ENCODE peak calls at places on chromosomes 6 and 20, in eight cellular contexts. Y is foreskin fibroblast, T is AG10803, O is glutamatergic neuron, E is sigmoid colon, Z is MCF 10A, X is heart left ventricle, S is cardiac fibroblast. H is an unnamed sample.

GRCh38 chr6:143061597-143062385 is 1.1 kb downstream of the AIG1 start:
- DNase-seq in X (no peak), E (no peak), O (no peak), Y (no peak), T (no peak), S (peak), Z (peak), H (no peak)

GRCh38 chr6:125066964-125067363 is 86.6 kb upstream of the TPD52L1 start:
- DNase-seq in S (peak), O (no peak), Z (peak), X (no peak), T (peak), E (no peak), Y (peak), H (no peak)

GRCh38 chr6:7270320-7271204 is 42.4 kb downstream of the SSR1 start:
- DNase-seq in T (no peak), O (no peak), Z (no peak), S (no peak), X (no peak), Y (no peak), E (no peak), H (no peak)

GRCh38 chr6:163338671-163339405 is 75.7 kb upstream of the QKI start:
- DNase-seq in E (no peak), Z (no peak), O (no peak), S (peak), X (peak), Y (peak), T (peak), H (no peak)

GRCh38 chr6:91135406-91135805 is 548.5 kb upstream of the MAP3K7 start:
- DNase-seq in S (no peak), E (no peak), O (no peak), T (no peak), Y (no peak), Z (no peak), X (no peak), H (no peak)

GRCh38 chr6:31204751-31205145 is 34.3 kb upstream of the POU5F1 start:
- DNase-seq in S (peak), Z (no peak), E (no peak), X (no peak), Y (peak), O (no peak), T (peak), H (no peak)

GRCh38 chr20:48787861-48788375 is 39.9 kb downstream of the PREX1 start:
- DNase-seq in T (peak), Z (peak), X (no peak), S (peak), O (no peak), Y (peak), E (peak), H (no peak)

GRCh38 chr6:2729921-2730320 is 20.8 kb downstream of the MYLK4 start:
- DNase-seq in O (no peak), Y (no peak), E (no peak), Z (no peak), S (no peak), T (no peak), X (no peak), H (no peak)

GRCh38 chr6:136846046-136846445 is 23.7 kb downstream of the PEX7 start:
- DNase-seq in T (peak), Y (peak), Z (peak), O (no peak), E (no peak), S (peak), X (peak), H (no peak)

GRCh38 chr6:235763-236360 is 56.4 kb upstream of the DUSP22 start:
- DNase-seq in Y (no peak), Z (peak), T (peak), X (no peak), S (peak), E (no peak), O (no peak), H (no peak)

GRCh38 chr20:46438156-46438750 is 31.8 kb upstream of the ELMO2 start:
- DNase-seq in E (no peak), S (peak), Z (peak), O (no peak), T (peak), X (no peak), Y (peak), H (no peak)

GRCh38 chr6:7445076-7445475 is 55.5 kb downstream of the RIOK1 start:
- DNase-seq in E (no peak), Y (no peak), X (no peak), S (peak), Z (no peak), T (peak), O (no peak), H (no peak)

GRCh38 chr20:3174442-3175263 is 1.3 kb upstream of the LZTS3 start:
- DNase-seq in T (peak), Y (no peak), E (no peak), X (no peak), O (no peak), S (peak), Z (peak), H (no peak)

GRCh38 chr6:125262026-125263013 is 39.4 kb downstream of the HDDC2 start:
- DNase-seq in S (peak), T (peak), E (no peak), Y (peak), O (peak), X (no peak), Z (no peak), H (no peak)

GRCh38 chr6:154478021-154478651 is 32.3 kb downstream of the CNKSR3 start:
- DNase-seq in Y (no peak), S (no peak), Z (no peak), X (no peak), T (no peak), E (peak), O (no peak), H (no peak)

GRCh38 chr6:147949981-147950622 is 392.5 kb upstream of the SASH1 start:
- DNase-seq in Y (peak), O (no peak), T (no peak), S (peak), X (no peak), Z (peak), E (no peak), H (no peak)

GRCh38 chr6:66307490-66307889 is 600.5 kb upstream of the EYS start:
- DNase-seq in Y (no peak), T (no peak), E (no peak), S (no peak), Z (peak), X (no peak), O (no peak), H (no peak)

GRCh38 chr6:31687860-31688693 is 7.2 kb upstream of the LY6G5C start:
- DNase-seq in T (no peak), S (no peak), X (no peak), Z (no peak), E (no peak), Y (no peak), O (no peak), H (no peak)

GRCh38 chr6:110329348-110329728 is 28.8 kb downstream of the METTL24 start:
- DNase-seq in E (peak), Z (no peak), T (peak), S (no peak), X (no peak), O (no peak), Y (no peak), H (no peak)

GRCh38 chr6:25351485-25351884 is 72.3 kb downstream of the CARMIL1 start:
- DNase-seq in O (no peak), E (no peak), S (no peak), T (no peak), Y (no peak), Z (no peak), X (no peak), H (no peak)

GRCh38 chr6:155580904-155581303 is 125.3 kb upstream of the NOX3 start:
- DNase-seq in Y (no peak), T (no peak), X (no peak), O (no peak), Z (no peak), E (no peak), S (no peak), H (no peak)

GRCh38 chr6:75368151-75368779 is 83.7 kb upstream of the TMEM30A start:
- DNase-seq in O (no peak), T (no peak), E (peak), X (peak), S (peak), Y (no peak), Z (peak), H (no peak)

GRCh38 chr20:62822239-62822787 is 5.5 kb downstream of the COL9A3 start:
- DNase-seq in Y (no peak), Z (no peak), S (no peak), X (no peak), E (no peak), T (no peak), O (no peak), H (no peak)

GRCh38 chr20:62823688-62824475 is 7.0 kb downstream of the COL9A3 start:
- DNase-seq in O (no peak), Y (no peak), Z (no peak), S (no peak), E (no peak), T (no peak), X (no peak), H (no peak)

GRCh38 chr20:62824476-62825287 is 7.8 kb downstream of the COL9A3 start:
- DNase-seq in O (peak), Z (no peak), X (peak), T (no peak), E (peak), Y (no peak), S (no peak), H (no peak)

GRCh38 chr20:62821726-62822210 is 4.9 kb downstream of the COL9A3 start:
- DNase-seq in S (no peak), Y (no peak), Z (no peak), T (no peak), E (no peak), X (no peak), O (no peak), H (peak)

GRCh38 chr20:62822788-62823651 is 6.2 kb downstream of the COL9A3 start:
- DNase-seq in T (no peak), E (no peak), Z (peak), Y (no peak), S (peak), O (peak), X (no peak), H (no peak)
- TF ChIP-seq CTCF in T (peak), E (peak), Z (peak), Y (peak), S (peak), O (peak), X (no peak), H (peak)

GRCh38 chr6:145508107-145508506 is 227.2 kb downstream of the EPM2A start:
- DNase-seq in O (no peak), Z (peak), E (no peak), X (no peak), T (no peak), S (peak), Y (no peak), H (no peak)
- TF ChIP-seq CTCF in O (no peak), Z (peak), E (no peak), X (no peak), T (no peak), S (no peak), Y (no peak), H (peak)

GRCh38 chr20:36319356-36320260 is 13.5 kb downstream of the DLGAP4 start:
- DNase-seq in Z (no peak), S (peak), E (no peak), Y (no peak), X (no peak), T (no peak), O (no peak), H (peak)
- TF ChIP-seq CTCF in Z (no peak), S (no peak), E (no peak), Y (no peak), X (no peak), T (no peak), O (no peak), H (no peak)

GRCh38 chr20:10171864-10172751 is 46.5 kb upstream of the SNAP25 start:
- DNase-seq in O (peak), Z (peak), S (peak), E (peak), X (no peak), T (peak), Y (peak), H (peak)
- TF ChIP-seq CTCF in O (no peak), Z (no peak), S (no peak), E (no peak), X (no peak), T (no peak), Y (no peak), H (no peak)

GRCh38 chr6:99349620-99350141 is at the start of gene FAXC:
- DNase-seq in O (peak), Y (peak), S (peak), X (peak), T (peak), Z (peak), E (peak), H (peak)
- TF ChIP-seq CTCF in O (no peak), Y (peak), S (no peak), X (no peak), T (no peak), Z (no peak), E (peak), H (peak)

GRCh38 chr6:22343864-22344263 is 47.0 kb upstream of the PRL start:
- DNase-seq in E (no peak), Y (no peak), Z (peak), O (no peak), S (no peak), T (no peak), X (no peak), H (no peak)
- TF ChIP-seq CTCF in E (no peak), Y (no peak), Z (no peak), O (no peak), S (peak), T (no peak), X (no peak), H (peak)

H was measured in RWPE2.